ENCODE peak calls at places on chromosome 22, in four cellular contexts. X is upper lobe of right lung, B is fibroblast of the aortic adventitia, W is cardiac muscle cell. G is an unnamed sample.

GRCh38 chr22:35313311-35314121 is 13.8 kb downstream of the TOM1 start:
- DNase-seq in X (peak; percentile 43), B (peak; percentile 90), W (peak; percentile 55), G (peak; percentile 78)

GRCh38 chr22:41217553-41218157 is 12.5 kb downstream of the L3MBTL2 start:
- DNase-seq in X (peak; percentile 82), B (peak; percentile 93), W (no peak), G (peak; percentile 87)

GRCh38 chr22:50498322-50498861 is 9.1 kb downstream of the LMF2 start:
- DNase-seq in B (peak; percentile 58), W (peak; percentile 86), X (no peak), G (peak; percentile 73)

GRCh38 chr22:18111759-18112330 is 1.2 kb downstream of the TUBA8 start:
- DNase-seq in X (no peak), W (no peak), B (no peak), G (no peak)

GRCh38 chr22:36086170-36086490 is 57.5 kb upstream of the RBFOX2 start:
- DNase-seq in B (peak; percentile 19), W (no peak), X (no peak), G (peak; percentile 54)

GRCh38 chr22:25207553-25208157 is 8.0 kb downstream of the CRYBB3 start:
- DNase-seq in W (no peak), X (no peak), B (no peak), G (no peak)

GRCh38 chr22:39408807-39409206 is 9.2 kb downstream of the TAB1 start:
- DNase-seq in B (no peak), X (no peak), W (no peak), G (peak; percentile 56)

GRCh38 chr22:37428649-37429586 is 1.6 kb upstream of the ELFN2 start:
- DNase-seq in W (peak; percentile 84), B (peak; percentile 57), X (no peak), G (peak; percentile 50)

GRCh38 chr22:24413726-24414385 is 13.5 kb upstream of the ADORA2A start:
- DNase-seq in B (no peak), W (no peak), X (no peak), G (no peak)

GRCh38 chr22:38348751-38349496 is 31.7 kb upstream of the CSNK1E start:
- DNase-seq in B (no peak), X (peak; percentile 53), W (no peak), G (no peak)

GRCh38 chr22:43501951-43502874 is 90.4 kb downstream of the MPPED1 start:
- DNase-seq in W (no peak), X (no peak), B (no peak), G (no peak)

GRCh38 chr22:39959640-39960447 is at the start of gene TMA7B:
- DNase-seq in W (no peak), X (no peak), B (peak; percentile 33), G (peak; percentile 69)

GRCh38 chr22:38700271-38700788 is 413 bp downstream of the JOSD1 start:
- DNase-seq in B (peak; percentile 49), W (no peak), X (peak; percentile 91), G (peak; percentile 73)

GRCh38 chr22:39569066-39569465 is 1.5 kb upstream of the CACNA1I start:
- DNase-seq in X (no peak), B (no peak), W (no peak), G (no peak)

GRCh38 chr22:25030636-25031035 is 78.1 kb downstream of the KIAA1671 start:
- DNase-seq in W (no peak), X (no peak), B (no peak), G (no peak)

GRCh38 chr22:31217890-31218287 is 5.8 kb downstream of the LIMK2 start:
- DNase-seq in B (no peak), X (no peak), W (no peak), G (no peak)
- H3K4me3 ChIP-seq in B (no peak overlapping the region), X (no peak overlapping the region), W (no peak overlapping the region), G (no peak overlapping the region)

DNA sequence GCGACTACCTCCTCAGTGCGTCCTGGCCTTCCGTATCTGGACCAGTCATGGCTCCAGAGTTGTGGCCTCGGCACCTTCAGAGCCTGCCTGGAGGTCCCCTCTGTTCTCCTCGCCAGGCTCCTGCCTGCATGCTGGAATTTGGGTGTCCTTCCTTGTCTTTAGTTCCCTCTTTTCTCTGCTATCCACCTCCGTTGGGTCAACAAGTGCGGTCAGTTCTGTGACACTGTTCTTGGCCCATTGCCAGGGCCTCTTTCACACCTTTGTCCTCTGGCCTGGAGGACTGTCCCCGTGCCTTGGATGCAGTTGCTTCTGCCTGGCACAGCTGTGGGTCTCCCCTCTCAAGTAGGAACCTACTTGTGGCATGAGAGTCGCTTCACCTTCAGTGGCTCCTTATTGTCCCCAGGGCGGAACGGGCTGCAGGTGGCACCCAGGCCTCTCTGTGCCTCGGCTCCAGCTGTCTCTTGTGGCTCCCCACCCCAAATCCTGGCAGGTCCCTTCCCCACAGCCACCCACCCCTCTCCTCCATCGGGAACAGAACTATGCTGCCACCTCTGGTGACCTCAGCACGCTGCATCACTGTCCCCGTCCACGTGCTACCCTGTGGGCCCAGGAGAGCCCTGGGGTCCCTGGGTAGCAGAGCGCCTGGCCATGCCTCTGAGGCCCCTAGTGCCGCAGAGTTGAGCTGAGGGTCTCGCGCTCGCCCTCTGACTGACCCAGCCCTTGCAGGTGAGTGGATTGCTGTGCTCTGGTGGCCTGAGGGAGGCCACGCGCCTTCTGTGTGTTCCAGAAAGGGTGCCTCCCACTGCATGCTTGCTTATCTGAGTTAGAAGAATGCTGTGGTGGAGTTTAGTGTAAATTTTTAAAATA is 4.7 kb downstream of the DGCR8 start:
- DNase-seq in X (no peak), W (peak; percentile 70), B (peak; percentile 8), G (no peak)
- TF ChIP-seq CTCF in X (no peak), W (peak; percentile 40), B (peak; percentile 26), G (peak; percentile 50)

GRCh38 chr22:22032906-22033802 is 50.6 kb upstream of the TOP3B start:
- DNase-seq in X (no peak), W (no peak), B (no peak), G (no peak)

GRCh38 chr22:22031183-22031560 is 48.6 kb upstream of the TOP3B start:
- DNase-seq in X (no peak), B (no peak), W (no peak), G (no peak)

GRCh38 chr22:22032099-22032905 is 49.7 kb upstream of the TOP3B start:
- DNase-seq in X (no peak), B (no peak), W (no peak), G (no peak)

GRCh38 chr22:22031571-22031970 is 49.0 kb upstream of the TOP3B start:
- DNase-seq in X (no peak), W (no peak), B (peak; percentile 50), G (no peak)

GRCh38 chr22:22030493-22031182 is 48.1 kb upstream of the TOP3B start:
- DNase-seq in W (peak; percentile 47), X (no peak), B (peak; percentile 44), G (peak; percentile 14)
- H3K4me3 ChIP-seq in W (no peak overlapping the region), X (no peak overlapping the region), B (no peak overlapping the region), G (no peak overlapping the region)

DNA sequence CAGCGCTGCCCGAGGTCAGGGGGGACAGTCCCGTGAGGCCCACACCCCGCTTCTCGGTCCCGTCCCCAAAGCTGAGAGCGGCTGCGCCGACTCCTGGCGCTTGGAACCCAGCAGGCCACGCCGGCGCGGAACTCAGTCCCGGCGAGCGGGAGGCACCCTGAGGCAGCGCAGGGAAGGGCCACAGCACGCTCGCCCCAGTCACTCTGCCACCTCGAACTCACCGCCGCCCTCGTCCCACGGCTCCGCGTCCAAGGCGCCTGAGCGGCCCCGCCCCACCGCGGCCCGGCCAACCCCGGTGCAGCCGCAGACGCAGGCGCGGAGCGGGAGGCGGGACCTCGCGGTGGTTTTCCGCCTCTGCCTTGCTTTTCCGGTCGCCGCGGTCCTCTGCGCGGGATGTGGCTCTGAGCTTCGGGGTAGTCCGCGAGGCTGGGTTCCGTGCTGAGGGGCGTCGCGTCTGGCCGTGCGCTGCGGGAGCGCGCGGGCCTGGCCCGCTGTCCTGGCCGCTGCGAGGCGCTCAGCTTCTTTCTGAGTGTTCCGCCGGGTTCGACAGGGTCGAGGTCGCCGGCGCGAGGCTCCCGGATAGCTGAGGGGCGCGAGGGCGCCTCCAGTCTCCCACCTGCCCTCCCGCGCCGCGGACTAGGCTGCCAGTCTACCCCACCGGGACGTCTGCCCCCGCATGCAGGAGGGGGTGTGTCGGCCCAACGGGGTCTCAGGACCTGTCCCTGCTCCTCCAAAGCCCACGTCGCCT is at the start of gene CDPF1:
- DNase-seq in W (peak; percentile 91), X (peak; percentile 96), B (peak; percentile 73), G (peak; percentile 93)
- TF ChIP-seq CTCF in W (no peak), X (peak; percentile 7), B (no peak), G (no peak)

GRCh38 chr22:31123292-31123602 is 481 bp downstream of the INPP5J start:
- DNase-seq in W (no peak), X (no peak), B (no peak), G (no peak)
- H3K4me3 ChIP-seq in W (peak overlapping the region; percentile 56), X (peak overlapping the region; percentile 47), B (peak overlapping the region; percentile 52), G (peak overlapping the region; percentile 54)

GRCh38 chr22:27157090-27157489 is 499.7 kb downstream of the MIAT start:
- DNase-seq in X (no peak), W (no peak), B (no peak), G (no peak)
- TF ChIP-seq CTCF in X (no peak), W (no peak), B (no peak), G (no peak)

G was measured in epithelial cell of esophagus.